ENCODE peak calls at places on chromosomes 2 and 18, in four cellular contexts. I is mucosa of descending colon, J is thoracic aorta, D is endothelial cell. Z is an unnamed sample.

GRCh38 chr2:64492821-64493220 is 31.3 kb upstream of the AFTPH start:
- DNase-seq in I (no peak), J (no peak), D (no peak), Z (no peak)

GRCh38 chr2:26640331-26640745 is 828 bp downstream of the CIB4 start:
- DNase-seq in I (peak), J (no peak), D (no peak), Z (no peak)

GRCh38 chr2:177030391-177031000 is 182.1 kb upstream of the HNRNPA3 start:
- DNase-seq in I (no peak), J (no peak), D (no peak), Z (no peak)

GRCh38 chr2:180980185-180980942 is at the start of gene UBE2E3:
- DNase-seq in I (peak), J (peak), D (peak), Z (peak)

GRCh38 chr2:129775941-129776653 is 203.4 kb upstream of the RAB6C start:
- DNase-seq in I (no peak), J (no peak), D (no peak), Z (no peak)

GRCh38 chr18:51527826-51528225 is 330.3 kb upstream of the MEX3C start:
- DNase-seq in I (no peak), J (no peak), D (no peak), Z (no peak)

GRCh38 chr2:2182688-2183087 is 148.4 kb downstream of the MYT1L start:
- DNase-seq in I (no peak), J (no peak), D (no peak), Z (no peak)

GRCh38 chr2:55961318-55961911 is 37.8 kb upstream of the EFEMP1 start:
- DNase-seq in I (peak), J (no peak), D (no peak), Z (no peak)

GRCh38 chr18:56200381-56200831 is 438.0 kb downstream of the TXNL1 start:
- DNase-seq in I (no peak), J (no peak), D (no peak), Z (no peak)

GRCh38 chr2:189161894-189162293 is 17.7 kb downstream of the COL5A2 start:
- DNase-seq in I (no peak), J (no peak), D (no peak), Z (no peak)

GRCh38 chr18:8333961-8334360 is 275.3 kb upstream of the RAB12 start:
- DNase-seq in I (no peak), J (no peak), D (no peak), Z (no peak)

GRCh38 chr18:61926532-61926931 is 33.7 kb upstream of the RNF152 start:
- DNase-seq in I (no peak), J (no peak), D (no peak), Z (no peak)

GRCh38 chr2:220337611-220338440 is 710.4 kb downstream of the SLC4A3 start:
- DNase-seq in I (no peak), J (no peak), D (no peak), Z (no peak)

GRCh38 chr2:120508581-120509041 is 162.7 kb downstream of the INHBB start:
- DNase-seq in I (no peak), J (no peak), D (no peak), Z (no peak)

GRCh38 chr18:48815581-48816324 is 135.0 kb downstream of the SMAD7 start:
- DNase-seq in I (no peak), J (no peak), D (no peak), Z (peak)

GRCh38 chr2:119174216-119174992 is 15.9 kb upstream of the C1QL2 start:
- DNase-seq in I (peak), J (no peak), D (peak), Z (peak)

GRCh38 chr2:205435970-205436369 is 246.3 kb upstream of the NRP2 start:
- DNase-seq in I (no peak), J (no peak), D (no peak), Z (no peak)

GRCh38 chr2:1600191-1601063 is 143.9 kb downstream of the PXDN start:
- DNase-seq in I (peak), J (no peak), D (no peak), Z (no peak)

DNA sequence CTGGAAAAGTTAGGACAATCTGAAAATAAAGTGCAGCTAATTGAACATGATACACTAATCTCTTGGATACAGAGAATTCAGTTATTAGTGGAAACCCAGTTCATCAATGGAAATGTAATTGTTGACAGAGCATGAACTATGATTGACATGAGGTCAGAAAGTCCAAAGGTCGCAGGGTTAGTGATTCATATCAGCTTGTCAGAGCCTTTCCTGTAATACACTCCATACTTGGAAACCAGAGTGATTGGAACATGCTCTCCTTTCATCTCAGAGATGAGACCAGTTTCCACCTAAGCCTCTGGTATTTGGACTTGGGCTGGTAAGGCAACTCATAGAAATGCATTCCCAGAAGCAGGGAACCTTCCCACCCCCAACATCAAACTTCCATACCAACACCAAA is 8.5 kb upstream of the NCKAP5 start:
- DNase-seq in I (peak), J (no peak), D (no peak), Z (no peak)
- TF ChIP-seq CTCF in I (no peak), J (no peak), D (no peak), Z (no peak)

DNA sequence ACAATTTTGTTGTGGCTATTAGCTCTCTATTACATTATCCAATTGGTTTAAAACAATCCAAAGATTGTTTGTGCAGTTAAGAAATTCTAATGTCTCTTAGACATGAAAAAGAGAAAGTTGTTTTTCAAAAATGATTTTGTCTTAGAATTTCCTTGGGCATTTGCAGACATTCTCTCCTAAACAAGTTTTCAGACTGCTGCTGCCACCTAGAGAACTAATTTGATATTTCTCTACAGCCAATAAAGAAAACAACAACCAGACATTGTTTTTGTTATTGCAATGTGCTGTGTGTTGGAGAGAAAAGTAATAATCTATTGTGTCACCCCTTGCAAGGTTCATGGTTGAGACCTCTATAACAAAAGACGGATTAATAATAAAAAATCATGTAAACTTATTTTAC is 119.0 kb upstream of the SYT4 start:
- DNase-seq in I (no peak), J (no peak), D (peak), Z (no peak)
- TF ChIP-seq CTCF in I (no peak), J (no peak), D (peak), Z (peak)

GRCh38 chr2:239735829-239736357 is 289.2 kb downstream of the NDUFA10 start:
- DNase-seq in I (no peak), J (no peak), D (no peak), Z (peak)

GRCh38 chr2:239738159-239738558 is 287.0 kb downstream of the NDUFA10 start:
- DNase-seq in I (no peak), J (no peak), D (no peak), Z (no peak)

GRCh38 chr2:239737144-239737463 is 288.0 kb downstream of the NDUFA10 start:
- DNase-seq in I (no peak), J (no peak), D (no peak), Z (peak)

GRCh38 chr2:239735131-239735828 is 289.9 kb downstream of the NDUFA10 start:
- DNase-seq in I (no peak), J (no peak), D (no peak), Z (no peak)

GRCh38 chr2:239736358-239737143 is 288.6 kb downstream of the NDUFA10 start:
- DNase-seq in I (no peak), J (no peak), D (no peak), Z (peak)
- TF ChIP-seq CTCF in I (no peak), J (no peak), D (peak), Z (peak)

GRCh38 chr18:58398648-58399398 is 230.1 kb downstream of the ALPK2 start:
- DNase-seq in I (peak), J (no peak), D (no peak), Z (no peak)

GRCh38 chr18:58402951-58403702 is 225.8 kb downstream of the ALPK2 start:
- DNase-seq in I (no peak), J (no peak), D (no peak), Z (no peak)

GRCh38 chr18:58402247-58402646 is 226.6 kb downstream of the ALPK2 start:
- DNase-seq in I (no peak), J (no peak), D (no peak), Z (no peak)

GRCh38 chr18:58401191-58401590 is 227.7 kb downstream of the ALPK2 start:
- DNase-seq in I (no peak), J (no peak), D (no peak), Z (no peak)

DNA sequence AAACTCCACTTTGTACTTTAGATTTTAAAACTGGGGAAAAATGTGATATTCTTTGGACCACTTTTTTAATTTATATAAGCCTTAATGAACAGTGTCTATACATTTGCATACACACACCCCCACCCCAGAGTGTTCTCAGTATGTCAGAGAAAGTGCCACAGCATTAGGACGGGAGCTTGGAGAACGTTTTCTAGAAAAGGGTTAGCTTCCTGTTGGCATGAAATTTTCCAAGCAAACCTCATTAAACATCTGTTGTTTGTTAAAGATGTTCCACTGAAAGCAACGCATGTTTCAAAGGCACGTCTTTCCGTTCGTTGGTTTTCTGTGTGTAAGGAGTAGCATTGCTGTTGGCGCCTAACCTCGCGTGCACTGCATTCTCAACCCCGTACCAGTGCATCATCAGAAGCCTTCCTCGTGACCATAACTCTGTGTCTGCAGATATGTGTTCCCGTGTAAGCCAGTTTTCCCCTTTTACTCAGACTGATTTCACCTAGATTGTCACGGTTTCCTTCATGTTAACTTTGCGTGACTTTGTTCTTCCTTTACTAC is 228.5 kb downstream of the ALPK2 start:
- DNase-seq in I (no peak), J (no peak), D (no peak), Z (no peak)
- TF ChIP-seq CTCF in I (no peak), J (no peak), D (no peak), Z (no peak)

DNA sequence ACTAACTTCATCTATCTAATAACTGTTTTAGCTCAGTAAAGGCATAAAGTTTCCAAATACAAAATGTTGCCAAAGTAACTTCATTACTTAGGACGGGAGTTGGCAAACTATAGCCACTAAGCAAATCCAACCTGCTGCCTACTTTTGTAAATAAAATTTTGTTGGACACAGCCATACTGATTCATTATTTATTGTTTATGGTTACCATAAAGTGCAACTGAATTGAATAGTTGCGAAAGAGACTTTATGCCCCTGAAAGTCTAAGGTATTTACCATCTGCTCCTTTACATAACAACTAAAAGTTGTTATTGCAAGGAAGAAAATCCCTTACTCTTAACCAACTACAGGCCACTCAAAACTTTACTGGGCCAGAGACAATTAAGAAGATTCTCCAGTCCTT is 256.7 kb upstream of the RBBP8 start:
- DNase-seq in I (no peak), J (no peak), D (no peak), Z (no peak)
- TF ChIP-seq CTCF in I (no peak), J (no peak), D (no peak), Z (no peak)

GRCh38 chr18:79576686-79577351 is 102.8 kb upstream of the CTDP1 start:
- DNase-seq in I (no peak), J (no peak), D (no peak), Z (peak)
- TF ChIP-seq CTCF in I (no peak), J (no peak), D (no peak), Z (no peak)

GRCh38 chr2:187054501-187055319 is 205.7 kb upstream of the ZSWIM2 start:
- DNase-seq in I (no peak), J (no peak), D (peak), Z (no peak)
- TF ChIP-seq CTCF in I (no peak), J (no peak), D (peak), Z (no peak)

Z was measured in glutamatergic neuron.